ENCODE peak calls at places on chromosomes 13 and 19, in four cellular contexts. X is hippocampal formation, J is EL, E is brain microvascular endothelial cell. D is an unnamed sample.

GRCh38 chr13:30908416-30908980 is 2.4 kb downstream of the MEDAG start:
- DNase-seq in X (no peak), J (peak; percentile 38), E (no peak), D (no peak)

GRCh38 chr13:32136716-32137115 is 105.1 kb downstream of the FRY start:
- DNase-seq in X (no peak), J (no peak), E (no peak), D (no peak)

GRCh38 chr13:97280478-97280877 is 58.3 kb downstream of the MBNL2 start:
- DNase-seq in X (no peak), J (peak; percentile 69), E (no peak), D (no peak)

GRCh38 chr13:20053016-20053415 is 94.5 kb downstream of the ZMYM2 start:
- DNase-seq in X (no peak), J (no peak), E (no peak), D (no peak)

GRCh38 chr19:42290523-42291436 is 11.2 kb upstream of the PRR19 start:
- DNase-seq in X (no peak), J (peak; percentile 39), E (no peak), D (peak; percentile 70)

GRCh38 chr13:30124131-30124768 is 183.1 kb downstream of the KATNAL1 start:
- DNase-seq in X (no peak), J (no peak), E (no peak), D (no peak)

GRCh38 chr13:69324109-69324886 is 783.3 kb upstream of the ATXN8OS start:
- DNase-seq in X (peak; percentile 20), J (no peak), E (no peak), D (no peak)

GRCh38 chr13:66532146-66532545 is 698.0 kb downstream of the PCDH9 start:
- DNase-seq in X (no peak), J (peak; percentile 73), E (peak; percentile 62), D (no peak)

GRCh38 chr19:7648265-7649014 is 11.5 kb downstream of the STXBP2 start:
- DNase-seq in X (no peak), J (no peak), E (no peak), D (no peak)

GRCh38 chr13:20461481-20461859 is 64.2 kb downstream of the CRYL1 start:
- DNase-seq in X (no peak), J (peak; percentile 20), E (peak; percentile 38), D (no peak)

GRCh38 chr19:19554074-19555023 is 16.3 kb downstream of the CILP2 start:
- DNase-seq in X (no peak), J (peak; percentile 54), E (no peak), D (no peak)

GRCh38 chr13:39281539-39282150 is 243.4 kb downstream of the NHLRC3 start:
- DNase-seq in X (no peak), J (no peak), E (no peak), D (no peak)

GRCh38 chr13:37173214-37173613 is 67.8 kb upstream of the CSNK1A1L start:
- DNase-seq in X (no peak), J (peak; percentile 80), E (peak; percentile 34), D (no peak)

GRCh38 chr13:36130542-36131214 is 504 bp downstream of the DCLK1 start:
- DNase-seq in X (no peak), J (no peak), E (no peak), D (no peak)

GRCh38 chr13:33206425-33206824 is 79.1 kb downstream of the STARD13 start:
- DNase-seq in X (no peak), J (no peak), E (no peak), D (no peak)

GRCh38 chr13:84917252-84917878 is 881.9 kb downstream of the SLITRK6 start:
- DNase-seq in X (peak; percentile 66), J (peak; percentile 11), E (no peak), D (no peak)

GRCh38 chr19:16541526-16542044 is 652 bp downstream of the CHERP start:
- DNase-seq in X (no peak), J (peak; percentile 13), E (peak; percentile 17), D (no peak)

GRCh38 chr19:47444388-47444821 is 25.1 kb upstream of the MEIS3 start:
- DNase-seq in X (no peak), J (no peak), E (no peak), D (no peak)

GRCh38 chr13:110564472-110564985 is 3.0 kb upstream of the RAB20 start:
- DNase-seq in X (no peak), J (no peak), E (no peak), D (no peak)

GRCh38 chr13:33172911-33173310 is 112.6 kb downstream of the STARD13 start:
- DNase-seq in X (no peak), J (peak; percentile 25), E (no peak), D (no peak)

GRCh38 chr19:15730538-15730937 is 2.7 kb downstream of the OR10H2 start:
- DNase-seq in X (no peak), J (no peak), E (no peak), D (no peak)

GRCh38 chr13:27367570-27367969 is 56.8 kb upstream of the GTF3A start:
- DNase-seq in X (no peak), J (no peak), E (no peak), D (no peak)

GRCh38 chr19:54192972-54193371 is 1.9 kb downstream of the TSEN34 start:
- DNase-seq in X (no peak), J (no peak), E (no peak), D (no peak)

GRCh38 chr19:48673436-48674100 is 751 bp upstream of the NTN5 start:
- DNase-seq in X (no peak), J (no peak), E (no peak), D (no peak)

GRCh38 chr13:32021785-32022184 is 9.8 kb upstream of the FRY start:
- DNase-seq in X (no peak), J (no peak), E (no peak), D (no peak)

GRCh38 chr19:5293607-5294089 is 47.0 kb downstream of the PTPRS start:
- DNase-seq in X (no peak), J (peak; percentile 62), E (no peak), D (no peak)

GRCh38 chr19:2603320-2603719 is 99.2 kb downstream of the GNG7 start:
- DNase-seq in X (no peak), J (peak; percentile 74), E (peak; percentile 34), D (no peak)

GRCh38 chr19:3538965-3539742 is at the start of gene TEKTIP1:
- DNase-seq in X (no peak), J (no peak), E (no peak), D (no peak)

GRCh38 chr19:18562086-18562485 is 4.4 kb downstream of the KXD1 start:
- DNase-seq in X (no peak), J (no peak), E (no peak), D (no peak)

GRCh38 chr19:4678881-4679379 is 8.8 kb upstream of the MYDGF start:
- DNase-seq in X (no peak), J (no peak), E (peak; percentile 5), D (no peak)

GRCh38 chr13:71786815-71787214 is 80.2 kb downstream of the DACH1 start:
- DNase-seq in X (no peak), J (no peak), E (no peak), D (no peak)

D was measured in naive B cell.